ENCODE peak calls at places on chromosomes 2 and 18, in five cellular contexts. One of them, this sample, is unnamed. For H3K4me1, the result is how much of the 10 kb centered on the place peaks cover.

GRCh38 chr18:22136395-22136794 is 33.0 kb upstream of the GATA6 start:
- DNase-seq in uterus: no peak
- DNase-seq in gastrocnemius medialis: no peak
- DNase-seq in fibroblast of lung: peak
- DNase-seq in IMR-90: peak
- DNase-seq in this sample: no peak

GRCh38 chr2:36964496-36965058 is 1.8 kb downstream of the STRN start:
- DNase-seq in IMR-90: no peak
- DNase-seq in uterus: no peak
- DNase-seq in gastrocnemius medialis: no peak
- DNase-seq in fibroblast of lung: no peak
- DNase-seq in this sample: no peak

GRCh38 chr2:96091141-96091710 is 25.1 kb downstream of the ADRA2B start:
- DNase-seq in uterus: no peak
- DNase-seq in gastrocnemius medialis: no peak
- DNase-seq in IMR-90: no peak
- DNase-seq in fibroblast of lung: no peak
- DNase-seq in this sample: no peak

GRCh38 chr2:207847807-207848544 is 78.3 kb upstream of the FZD5 start:
- DNase-seq in IMR-90: peak
- DNase-seq in gastrocnemius medialis: no peak
- DNase-seq in fibroblast of lung: no peak
- DNase-seq in uterus: no peak
- DNase-seq in this sample: no peak

GRCh38 chr2:236783417-236784020 is 213.9 kb downstream of the ACKR3 start:
- DNase-seq in gastrocnemius medialis: no peak
- DNase-seq in fibroblast of lung: no peak
- DNase-seq in uterus: no peak
- DNase-seq in IMR-90: no peak
- DNase-seq in this sample: no peak

GRCh38 chr2:147164563-147164962 is 680.3 kb upstream of the ACVR2A start:
- DNase-seq in gastrocnemius medialis: no peak
- DNase-seq in IMR-90: no peak
- DNase-seq in fibroblast of lung: no peak
- DNase-seq in uterus: no peak
- DNase-seq in this sample: no peak

GRCh38 chr2:111995148-111995547 is 59.9 kb upstream of the TMEM87B start:
- DNase-seq in uterus: no peak
- DNase-seq in IMR-90: no peak
- DNase-seq in gastrocnemius medialis: no peak
- DNase-seq in fibroblast of lung: no peak
- DNase-seq in this sample: no peak

GRCh38 chr2:207257291-207258190 is 91.8 kb upstream of the KLF7 start:
- DNase-seq in gastrocnemius medialis: no peak
- DNase-seq in uterus: no peak
- DNase-seq in fibroblast of lung: peak
- DNase-seq in IMR-90: peak
- DNase-seq in this sample: no peak

GRCh38 chr2:224927671-224928173 is 114.5 kb downstream of the DOCK10 start:
- DNase-seq in uterus: no peak
- DNase-seq in fibroblast of lung: peak
- DNase-seq in IMR-90: peak
- DNase-seq in gastrocnemius medialis: no peak
- DNase-seq in this sample: peak

GRCh38 chr2:138814123-138814883 is 34.1 kb upstream of the NXPH2 start:
- DNase-seq in IMR-90: no peak
- DNase-seq in uterus: no peak
- DNase-seq in gastrocnemius medialis: no peak
- DNase-seq in fibroblast of lung: no peak
- DNase-seq in this sample: no peak

GRCh38 chr2:234669611-234670010 is 172.7 kb upstream of the ARL4C start:
- DNase-seq in gastrocnemius medialis: no peak
- DNase-seq in fibroblast of lung: no peak
- DNase-seq in IMR-90: no peak
- DNase-seq in uterus: no peak
- DNase-seq in this sample: no peak

GRCh38 chr2:121255363-121255762 is 29.6 kb downstream of the TFCP2L1 start:
- DNase-seq in IMR-90: no peak
- DNase-seq in gastrocnemius medialis: no peak
- DNase-seq in uterus: no peak
- DNase-seq in fibroblast of lung: no peak
- DNase-seq in this sample: no peak

GRCh38 chr18:45980229-45980628 is 13.1 kb upstream of the EPG5 start:
- DNase-seq in fibroblast of lung: no peak
- DNase-seq in uterus: no peak
- DNase-seq in gastrocnemius medialis: no peak
- DNase-seq in IMR-90: no peak
- DNase-seq in this sample: no peak

GRCh38 chr2:142778289-142778688 is 99.2 kb upstream of the KYNU start:
- DNase-seq in IMR-90: no peak
- DNase-seq in fibroblast of lung: no peak
- DNase-seq in gastrocnemius medialis: no peak
- DNase-seq in uterus: no peak
- DNase-seq in this sample: no peak

GRCh38 chr18:44458777-44459176 is 221.9 kb upstream of the SETBP1 start:
- DNase-seq in IMR-90: peak
- DNase-seq in gastrocnemius medialis: no peak
- DNase-seq in uterus: no peak
- DNase-seq in fibroblast of lung: peak
- DNase-seq in this sample: no peak

GRCh38 chr2:33258387-33258786 is 218.1 kb upstream of the RASGRP3 start:
- DNase-seq in fibroblast of lung: peak
- DNase-seq in gastrocnemius medialis: no peak
- DNase-seq in IMR-90: no peak
- DNase-seq in uterus: no peak
- DNase-seq in this sample: no peak
- H3K4me1 ChIP-seq in fibroblast of lung: under half
- H3K4me1 ChIP-seq in gastrocnemius medialis: under half
- H3K4me1 ChIP-seq in IMR-90: under half
- H3K4me1 ChIP-seq in uterus: under half
- H3K4me1 ChIP-seq in this sample: under half

GRCh38 chr18:74328196-74328595 is 12.6 kb downstream of the C18orf63 start:
- DNase-seq in fibroblast of lung: peak
- DNase-seq in uterus: no peak
- DNase-seq in gastrocnemius medialis: no peak
- DNase-seq in IMR-90: no peak
- DNase-seq in this sample: no peak

GRCh38 chr18:74334242-74334893 is 18.7 kb downstream of the C18orf63 start:
- DNase-seq in fibroblast of lung: no peak
- DNase-seq in gastrocnemius medialis: no peak
- DNase-seq in IMR-90: no peak
- DNase-seq in uterus: no peak
- DNase-seq in this sample: no peak

GRCh38 chr18:74333091-74333490 is 17.5 kb downstream of the C18orf63 start:
- DNase-seq in IMR-90: no peak
- DNase-seq in fibroblast of lung: no peak
- DNase-seq in uterus: no peak
- DNase-seq in gastrocnemius medialis: no peak
- DNase-seq in this sample: no peak

GRCh38 chr18:74329688-74330205 is 14.1 kb downstream of the C18orf63 start:
- DNase-seq in uterus: no peak
- DNase-seq in IMR-90: no peak
- DNase-seq in fibroblast of lung: no peak
- DNase-seq in gastrocnemius medialis: no peak
- DNase-seq in this sample: no peak

GRCh38 chr18:74331404-74331803 is 15.8 kb downstream of the C18orf63 start:
- DNase-seq in gastrocnemius medialis: no peak
- DNase-seq in IMR-90: peak
- DNase-seq in uterus: no peak
- DNase-seq in fibroblast of lung: peak
- DNase-seq in this sample: no peak
- TF ChIP-seq CTCF in gastrocnemius medialis: no peak
- TF ChIP-seq CTCF in IMR-90: peak
- TF ChIP-seq CTCF in uterus: no peak
- TF ChIP-seq CTCF in fibroblast of lung: peak
- TF ChIP-seq CTCF in this sample: no peak

GRCh38 chr18:48941672-48942071 is 9.1 kb downstream of the SMAD7 start:
- DNase-seq in uterus: no peak
- DNase-seq in gastrocnemius medialis: no peak
- DNase-seq in fibroblast of lung: no peak
- DNase-seq in IMR-90: no peak
- DNase-seq in this sample: no peak
- H3K4me1 ChIP-seq in uterus: under half
- H3K4me1 ChIP-seq in gastrocnemius medialis: half or more
- H3K4me1 ChIP-seq in fibroblast of lung: half or more
- H3K4me1 ChIP-seq in IMR-90: half or more
- H3K4me1 ChIP-seq in this sample: half or more

GRCh38 chr2:191839918-191840804 is 6.7 kb downstream of the CAVIN2 start:
- DNase-seq in IMR-90: no peak
- DNase-seq in uterus: no peak
- DNase-seq in fibroblast of lung: no peak
- DNase-seq in gastrocnemius medialis: no peak
- DNase-seq in this sample: no peak
- TF ChIP-seq CTCF in IMR-90: no peak
- TF ChIP-seq CTCF in uterus: no peak
- TF ChIP-seq CTCF in fibroblast of lung: peak
- TF ChIP-seq CTCF in gastrocnemius medialis: no peak
- TF ChIP-seq CTCF in this sample: no peak

GRCh38 chr2:46308629-46309028 is 11.4 kb downstream of the EPAS1 start:
- DNase-seq in gastrocnemius medialis: no peak
- DNase-seq in IMR-90: no peak
- DNase-seq in uterus: no peak
- DNase-seq in fibroblast of lung: no peak
- DNase-seq in this sample: no peak
- H3K4me1 ChIP-seq in gastrocnemius medialis: under half
- H3K4me1 ChIP-seq in IMR-90: under half
- H3K4me1 ChIP-seq in uterus: under half
- H3K4me1 ChIP-seq in fibroblast of lung: under half
- H3K4me1 ChIP-seq in this sample: under half

DNA sequence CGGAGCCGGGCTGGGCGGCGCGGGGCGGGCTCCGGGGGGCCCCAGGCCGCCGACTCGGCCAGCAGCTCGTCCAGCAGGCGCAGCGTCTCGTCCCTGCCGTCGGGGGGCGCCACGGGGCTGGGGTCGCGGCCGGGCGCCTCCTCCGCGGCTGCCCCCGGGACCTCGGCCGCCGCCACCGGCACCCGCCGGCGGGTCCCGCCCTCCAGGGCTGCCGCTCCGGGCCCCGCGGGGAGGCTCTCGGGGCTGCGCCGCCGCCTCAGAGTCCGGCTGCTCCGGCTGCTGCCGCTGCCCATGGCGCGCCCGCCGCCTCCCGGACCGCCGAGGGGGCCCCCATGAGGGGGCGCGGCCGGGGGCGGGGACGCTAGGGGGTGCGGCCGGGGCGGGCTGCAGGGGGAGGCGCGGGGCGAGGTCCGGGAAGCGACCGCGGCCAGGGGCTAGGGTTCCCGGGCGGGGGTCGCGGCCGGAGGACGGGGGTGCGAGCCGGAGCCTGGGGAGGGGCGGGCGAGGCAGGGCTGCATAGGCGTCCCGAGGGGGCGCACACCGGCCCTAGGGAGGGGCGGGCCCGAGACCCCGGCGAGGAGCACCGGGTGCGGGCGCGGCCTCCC is at the start of gene CYS1:
- DNase-seq in uterus: peak
- DNase-seq in gastrocnemius medialis: no peak
- DNase-seq in IMR-90: no peak
- DNase-seq in fibroblast of lung: no peak
- DNase-seq in this sample: no peak
- TF ChIP-seq CTCF in uterus: no peak
- TF ChIP-seq CTCF in gastrocnemius medialis: no peak
- TF ChIP-seq CTCF in IMR-90: peak
- TF ChIP-seq CTCF in fibroblast of lung: no peak
- TF ChIP-seq CTCF in this sample: no peak

DNA sequence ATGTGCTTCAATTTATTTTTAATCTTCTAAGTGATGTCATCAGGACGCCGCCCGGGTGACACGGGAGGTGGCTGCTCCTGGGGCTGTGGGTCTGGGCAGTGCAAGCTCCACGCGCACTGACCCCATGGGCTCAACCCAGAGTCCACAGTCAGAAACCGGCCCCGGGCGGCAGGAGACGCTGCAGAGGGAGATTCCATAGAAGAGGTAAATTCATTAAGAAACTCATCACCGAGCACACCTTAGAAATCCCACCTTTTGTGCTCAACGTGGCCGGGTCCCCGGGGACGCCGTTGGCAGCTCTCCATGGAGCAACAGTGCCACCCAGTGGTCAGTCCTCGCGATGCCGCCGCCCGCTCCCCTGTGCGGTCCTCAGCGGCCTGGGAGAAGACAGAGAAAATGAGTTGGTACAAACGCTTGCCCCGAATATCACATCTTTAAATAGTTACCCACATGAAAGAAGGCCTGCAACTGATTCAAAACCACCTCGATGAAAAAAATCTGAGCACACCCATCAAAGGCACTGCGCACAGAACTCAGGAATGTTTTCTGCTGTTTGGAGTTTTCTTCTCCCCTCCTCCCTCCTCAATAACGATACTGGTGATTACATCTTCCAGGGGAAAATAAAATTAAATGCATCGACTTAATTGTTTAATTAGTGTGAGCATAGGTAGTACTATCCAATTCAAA is 92.6 kb downstream of the CMPK2 start:
- DNase-seq in gastrocnemius medialis: peak
- DNase-seq in uterus: peak
- DNase-seq in IMR-90: peak
- DNase-seq in fibroblast of lung: peak
- DNase-seq in this sample: peak
- H3K4me1 ChIP-seq in gastrocnemius medialis: under half
- H3K4me1 ChIP-seq in uterus: under half
- H3K4me1 ChIP-seq in IMR-90: under half
- H3K4me1 ChIP-seq in fibroblast of lung: under half
- H3K4me1 ChIP-seq in this sample: under half

GRCh38 chr18:31424383-31424988 is 23.1 kb upstream of the DSG3 start:
- DNase-seq in uterus: no peak
- DNase-seq in IMR-90: peak
- DNase-seq in fibroblast of lung: peak
- DNase-seq in gastrocnemius medialis: no peak
- DNase-seq in this sample: no peak
- TF ChIP-seq CTCF in uterus: no peak
- TF ChIP-seq CTCF in IMR-90: peak
- TF ChIP-seq CTCF in fibroblast of lung: peak
- TF ChIP-seq CTCF in gastrocnemius medialis: no peak
- TF ChIP-seq CTCF in this sample: no peak

DNA sequence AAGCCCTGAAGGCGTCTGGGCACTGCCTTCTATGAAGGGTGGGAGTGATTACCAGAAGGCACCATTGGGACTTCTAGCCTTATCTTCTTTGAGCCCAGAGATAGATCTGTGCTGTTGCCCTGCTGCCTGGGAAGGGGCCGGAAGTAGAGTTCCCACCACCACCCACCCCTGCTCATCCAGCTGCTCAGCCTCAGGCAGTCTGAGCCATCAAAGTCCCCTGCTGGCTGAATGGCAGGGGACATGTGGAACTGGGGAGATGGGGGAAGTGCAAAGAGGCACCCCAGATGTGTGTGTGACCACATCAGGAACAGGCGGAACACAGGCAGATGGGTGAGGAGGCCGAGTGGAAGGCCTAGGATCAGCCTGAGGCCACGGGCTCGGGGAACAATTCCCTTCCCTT is 3.3 kb upstream of the WNT10A start:
- DNase-seq in gastrocnemius medialis: no peak
- DNase-seq in fibroblast of lung: no peak
- DNase-seq in uterus: no peak
- DNase-seq in IMR-90: no peak
- DNase-seq in this sample: no peak
- H3K4me1 ChIP-seq in gastrocnemius medialis: under half
- H3K4me1 ChIP-seq in fibroblast of lung: under half
- H3K4me1 ChIP-seq in uterus: under half
- H3K4me1 ChIP-seq in IMR-90: under half
- H3K4me1 ChIP-seq in this sample: half or more

This sample was measured in CD8-positive, alpha-beta T cell.